ENCODE peak calls at places on chromosomes 3 and 15, in seven cellular contexts. U, M, I, L, P, T and B are unnamed samples.

GRCh38 chr3:127676456-127676855 is 3.7 kb downstream of the ABTB1 start:
- DNase-seq in T (no peak), L (no peak), U (peak; percentile 23), P (peak; percentile 46), M (no peak), I (no peak), B (peak; percentile 4)

GRCh38 chr3:195306359-195306758 is 35.4 kb upstream of the XXYLT1 start:
- DNase-seq in P (no peak), U (no peak), I (no peak), M (no peak), L (no peak), T (no peak), B (no peak)

GRCh38 chr15:63048986-63049665 is 6.6 kb downstream of the TPM1 start:
- DNase-seq in U (peak; percentile 46), I (peak; percentile 30), L (peak; percentile 53), M (peak; percentile 51), P (peak; percentile 75), T (peak; percentile 57), B (peak; percentile 67)

GRCh38 chr3:40130721-40131120 is 178.8 kb upstream of the EIF1B start:
- DNase-seq in L (no peak), P (no peak), U (no peak), I (no peak), M (no peak), T (no peak), B (no peak)

GRCh38 chr3:139260041-139260486 is 83.8 kb upstream of the MRPS22 start:
- DNase-seq in P (no peak), T (no peak), U (no peak), L (no peak), M (no peak), I (no peak), B (no peak)

GRCh38 chr3:124409650-124410275 is 320.5 kb upstream of the UMPS start:
- DNase-seq in T (peak; percentile 12), P (no peak), U (no peak), M (no peak), I (no peak), L (no peak), B (no peak)

GRCh38 chr3:64806668-64807067 is 118.9 kb upstream of the ADAMTS9 start:
- DNase-seq in P (no peak), M (no peak), U (no peak), T (no peak), L (no peak), I (no peak), B (no peak)

GRCh38 chr3:72516361-72516760 is 331.9 kb downstream of the SHQ1 start:
- DNase-seq in T (no peak), U (no peak), I (no peak), L (no peak), M (no peak), P (no peak), B (no peak)

GRCh38 chr3:52846427-52846983 is 11.7 kb upstream of the MUSTN1 start:
- DNase-seq in T (no peak), L (no peak), I (no peak), U (no peak), P (no peak), M (no peak), B (no peak)

GRCh38 chr15:67828379-67828968 is 3.2 kb downstream of the SKOR1 start:
- DNase-seq in M (no peak), I (no peak), T (no peak), L (no peak), P (no peak), U (no peak), B (no peak)

GRCh38 chr3:111482611-111483010 is 59.4 kb upstream of the CD96 start:
- DNase-seq in I (no peak), P (no peak), U (no peak), T (no peak), L (no peak), M (no peak), B (no peak)

GRCh38 chr3:8593022-8593817 is 51.4 kb downstream of the SSUH2 start:
- DNase-seq in U (no peak), T (peak; percentile 42), P (no peak), L (no peak), I (no peak), M (no peak), B (no peak)

GRCh38 chr3:52694528-52695189 is 8.8 kb downstream of the GNL3 start:
- DNase-seq in T (no peak), I (no peak), U (no peak), L (no peak), P (no peak), M (no peak), B (no peak)

GRCh38 chr15:62797171-62797570 is 245.4 kb upstream of the TPM1 start:
- DNase-seq in I (no peak), U (no peak), L (no peak), T (no peak), P (no peak), M (no peak), B (no peak)

GRCh38 chr3:14602804-14603644 is 48.5 kb upstream of the CCDC174 start:
- DNase-seq in I (peak; percentile 47), P (peak; percentile 69), L (no peak), U (peak; percentile 41), T (peak; percentile 17), M (peak; percentile 34), B (peak; percentile 23)

GRCh38 chr3:14600075-14600474 is 51.5 kb upstream of the CCDC174 start:
- DNase-seq in P (no peak), I (no peak), U (no peak), M (no peak), L (no peak), T (no peak), B (no peak)

GRCh38 chr3:14601692-14602005 is 49.9 kb upstream of the CCDC174 start:
- DNase-seq in P (no peak), I (no peak), T (no peak), U (no peak), M (no peak), L (no peak), B (no peak)

GRCh38 chr3:14600856-14601610 is 50.5 kb upstream of the CCDC174 start:
- DNase-seq in U (no peak), T (no peak), M (no peak), P (no peak), L (no peak), I (no peak), B (no peak)

DNA sequence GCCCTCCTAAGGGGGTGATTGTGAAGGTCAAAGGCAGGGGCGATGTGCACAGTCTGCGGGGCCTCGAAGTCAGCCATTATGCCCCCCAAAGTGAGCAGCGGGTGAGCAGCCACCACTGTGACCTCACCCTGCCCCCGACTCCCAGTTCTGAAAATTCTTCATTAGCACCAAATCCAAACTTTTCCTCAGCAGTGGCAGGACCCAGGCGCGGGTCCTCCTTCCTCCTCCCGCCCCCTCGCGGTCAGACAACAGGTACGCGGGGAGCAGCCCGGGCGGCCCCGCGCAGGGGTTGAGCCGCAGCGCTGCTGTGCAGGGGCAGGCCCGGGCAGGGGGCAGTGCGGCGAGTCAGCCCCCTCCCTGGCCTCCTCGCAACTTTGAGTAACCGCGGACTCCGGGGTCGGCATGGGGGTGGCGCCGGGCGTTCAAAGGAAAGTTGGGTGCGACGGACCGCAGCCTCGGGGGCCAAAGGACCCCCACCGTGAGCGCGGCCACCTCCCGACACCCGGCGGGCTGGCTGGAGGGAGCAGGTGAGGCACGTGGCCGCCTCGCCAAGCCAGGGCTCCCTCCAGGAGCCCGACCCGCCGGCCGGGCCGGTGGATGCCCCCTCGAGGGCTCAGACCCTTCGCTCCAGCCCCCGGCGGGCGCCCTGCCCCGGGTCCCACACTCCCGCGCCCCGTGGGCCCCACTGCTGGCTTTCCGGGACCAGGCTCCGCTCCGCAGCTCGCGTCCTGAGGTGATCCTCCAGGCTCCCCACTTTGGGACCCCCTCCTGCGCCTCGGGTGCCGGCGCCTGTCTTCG is 49.4 kb upstream of the CCDC174 start:
- DNase-seq in T (no peak), I (peak; percentile 49), P (no peak), L (no peak), M (no peak), U (no peak), B (no peak)
- TF ChIP-seq CTCF in T (peak; percentile 15), I (peak; percentile 43), P (no peak), L (no peak), M (peak; percentile 16), U (no peak), B (peak; percentile 21)

GRCh38 chr3:50759015-50759414 is 84.3 kb downstream of the DOCK3 start:
- DNase-seq in L (no peak), I (no peak), P (no peak), M (no peak), T (no peak), U (no peak), B (no peak)
- TF ChIP-seq CTCF in L (no peak), I (no peak), P (no peak), M (no peak), T (no peak), U (no peak), B (no peak)

GRCh38 chr3:154314152-154314551 is 10.1 kb downstream of the DHX36 start:
- DNase-seq in L (no peak), I (no peak), U (no peak), M (no peak), P (no peak), T (no peak), B (no peak)
- TF ChIP-seq CTCF in L (no peak), I (no peak), U (no peak), M (no peak), P (no peak), T (no peak), B (no peak)

GRCh38 chr3:24497942-24498341 is 3.3 kb upstream of the THRB start:
- DNase-seq in M (no peak), U (no peak), T (no peak), I (no peak), L (no peak), P (no peak), B (no peak)

GRCh38 chr3:24498796-24499195 is 4.1 kb upstream of the THRB start:
- DNase-seq in I (no peak), T (no peak), P (no peak), U (no peak), L (no peak), M (no peak), B (no peak)

GRCh38 chr3:24495334-24495994 is 814 bp upstream of the THRB start:
- DNase-seq in M (peak; percentile 78), P (peak; percentile 86), U (peak; percentile 70), L (peak; percentile 42), T (peak; percentile 21), I (peak; percentile 37), B (no peak)

GRCh38 chr3:24498391-24498790 is 3.7 kb upstream of the THRB start:
- DNase-seq in P (no peak), M (no peak), L (no peak), T (no peak), I (no peak), U (no peak), B (no peak)

DNA sequence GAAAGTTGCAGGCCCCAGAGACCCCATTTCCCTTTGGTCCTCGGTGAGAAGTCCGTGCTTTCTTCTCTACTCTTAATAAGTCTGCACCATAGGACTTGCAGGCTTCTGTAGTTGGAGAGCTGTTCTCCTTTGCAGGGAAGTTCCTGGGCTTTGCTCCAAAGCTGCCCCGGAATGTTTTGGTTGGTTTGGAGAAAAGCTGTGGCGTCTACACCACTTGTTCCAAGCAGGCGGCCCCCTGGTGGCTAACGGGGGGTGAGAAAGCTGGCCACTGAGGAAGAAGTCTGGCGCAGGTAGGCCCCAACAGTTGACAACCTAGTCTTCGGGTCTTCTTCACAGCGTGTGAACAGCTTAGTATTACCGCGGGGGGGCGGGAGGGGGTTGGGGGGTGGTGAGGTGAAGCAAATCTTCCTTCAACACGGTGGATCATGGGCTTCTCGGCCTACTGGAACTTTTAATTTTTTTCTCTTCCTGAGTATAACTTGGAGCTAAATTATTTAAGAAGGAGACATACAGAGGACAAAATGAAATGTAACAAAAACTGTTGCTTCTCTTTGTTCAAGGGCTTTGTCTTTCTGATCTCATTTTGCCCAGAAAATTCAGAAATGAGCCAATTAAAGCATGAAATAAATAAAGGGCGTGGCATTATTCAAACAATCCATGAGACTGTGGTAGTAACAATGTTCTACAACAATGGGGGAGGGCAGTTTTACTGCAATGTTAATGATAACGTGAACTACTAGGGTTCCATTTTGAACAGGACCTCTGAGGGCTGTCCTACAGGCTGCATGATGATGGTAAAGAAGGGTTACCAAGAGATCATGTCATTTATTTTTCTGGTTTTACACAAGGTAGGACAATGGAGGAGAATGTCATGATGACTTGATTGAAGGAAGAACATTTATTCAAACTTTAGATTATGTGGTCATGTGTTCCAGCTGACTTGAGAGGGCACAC is 2.2 kb upstream of the THRB start:
- DNase-seq in L (peak; percentile 81), T (peak; percentile 95), I (peak; percentile 74), P (peak; percentile 88), U (peak; percentile 82), M (peak; percentile 94), B (peak; percentile 38)
- TF ChIP-seq CTCF in L (peak; percentile 47), T (peak; percentile 71), I (peak; percentile 47), P (peak; percentile 30), U (peak; percentile 32), M (peak; percentile 59), B (peak; percentile 39)